ENCODE peak calls at places on chromosomes 3 and 15, in eight cellular contexts. R is AG04450; B is effector memory CD4-positive, alpha-beta T cell; V is uterus; U is thoracic aorta; C is heart left ventricle; F is hepatocyte; J is CD8-positive, alpha-beta memory T cell. D is an unnamed sample. For H3K9me3, the result is how much of the 10 kb centered on the place peaks cover.

GRCh38 chr3:100159564-100160153 is 45.4 kb upstream of the FILIP1L start:
- DNase-seq in J (no peak), R (peak), V (no peak), C (no peak), U (no peak), F (no peak), B (no peak), D (no peak)

GRCh38 chr3:9036327-9037112 is 73.2 kb upstream of the RAD18 start:
- DNase-seq in V (peak), J (no peak), B (no peak), F (peak), R (peak), C (peak), U (peak), D (no peak)

GRCh38 chr3:105653161-105653560 is 215.7 kb downstream of the CBLB start:
- DNase-seq in U (no peak), V (no peak), C (no peak), J (no peak), R (no peak), B (no peak), F (no peak), D (no peak)

GRCh38 chr15:32683231-32683630 is 34.6 kb upstream of the GREM1 start:
- DNase-seq in F (no peak), U (no peak), B (no peak), V (no peak), R (no peak), C (no peak), J (no peak), D (no peak)

GRCh38 chr15:28080386-28080785 is 18.7 kb downstream of the OCA2 start:
- DNase-seq in V (no peak), B (no peak), C (no peak), U (no peak), F (no peak), R (no peak), J (no peak), D (no peak)

GRCh38 chr3:32934150-32934742 is 17.2 kb upstream of the CCR4 start:
- DNase-seq in R (no peak), F (peak), V (no peak), C (no peak), U (no peak), J (no peak), B (no peak), D (no peak)

GRCh38 chr3:169771651-169772529 is 1.3 kb upstream of the MYNN start:
- DNase-seq in B (peak), C (no peak), U (no peak), R (peak), J (peak), V (peak), F (peak), D (no peak)

GRCh38 chr15:40105517-40106202 is 3.0 kb downstream of the BMF start:
- DNase-seq in U (no peak), R (no peak), J (no peak), V (no peak), F (no peak), B (peak), C (no peak), D (no peak)

GRCh38 chr3:135891121-135891520 is 74.4 kb upstream of the PPP2R3A start:
- DNase-seq in U (no peak), B (no peak), J (no peak), F (no peak), R (no peak), C (no peak), V (no peak), D (no peak)

GRCh38 chr3:167066977-167067843 is 312.9 kb downstream of the ZBBX start:
- DNase-seq in V (no peak), R (no peak), B (no peak), F (peak), J (no peak), C (no peak), U (no peak), D (no peak)

GRCh38 chr15:78617131-78617915 is 3.5 kb downstream of the CHRNA3 start:
- DNase-seq in C (no peak), J (no peak), U (no peak), R (no peak), F (peak), B (no peak), V (no peak), D (no peak)

GRCh38 chr15:71337197-71337845 is 222.1 kb downstream of the THSD4 start:
- DNase-seq in B (no peak), C (no peak), U (no peak), J (no peak), F (peak), V (no peak), R (no peak), D (no peak)

GRCh38 chr3:4985330-4986174 is 6.3 kb downstream of the BHLHE40 start:
- DNase-seq in J (no peak), C (no peak), V (no peak), B (no peak), F (peak), U (no peak), R (no peak), D (no peak)

GRCh38 chr3:50202353-50203112 is 2.5 kb upstream of the SLC38A3 start:
- DNase-seq in C (no peak), U (no peak), J (no peak), F (no peak), R (no peak), B (no peak), V (no peak), D (no peak)

GRCh38 chr3:13578246-13578645 is 29.3 kb downstream of the FBLN2 start:
- DNase-seq in B (no peak), V (no peak), C (no peak), F (no peak), J (no peak), U (no peak), R (no peak), D (no peak)

GRCh38 chr3:134309987-134310700 is 59.5 kb upstream of the RYK start:
- DNase-seq in R (no peak), F (peak), J (no peak), V (no peak), C (no peak), B (no peak), U (no peak), D (no peak)

GRCh38 chr3:164779816-164780215 is 298.5 kb downstream of the SI start:
- DNase-seq in U (no peak), C (no peak), J (no peak), V (no peak), R (no peak), F (no peak), B (no peak), D (no peak)

GRCh38 chr3:140432176-140432753 is 245.6 kb upstream of the TRIM42 start:
- DNase-seq in F (no peak), V (no peak), C (no peak), B (no peak), R (no peak), U (no peak), J (no peak), D (no peak)

GRCh38 chr3:116444819-116445290 is 432 bp downstream of the LSAMP start:
- DNase-seq in V (no peak), F (peak), C (no peak), R (no peak), B (no peak), U (no peak), J (no peak), D (no peak)

GRCh38 chr3:106943071-106943470 is 434.2 kb upstream of the CCDC54 start:
- DNase-seq in R (no peak), C (no peak), U (no peak), F (no peak), B (no peak), V (no peak), J (no peak), D (no peak)

GRCh38 chr3:102447272-102447671 is 12.5 kb downstream of the ZPLD1 start:
- DNase-seq in F (no peak), J (no peak), U (no peak), V (no peak), B (no peak), C (no peak), R (no peak), D (no peak)

GRCh38 chr3:123635220-123635619 is 50.4 kb upstream of the HACD2 start:
- DNase-seq in R (no peak), J (no peak), F (no peak), V (no peak), B (no peak), C (no peak), U (no peak), D (peak)

GRCh38 chr3:123633530-123633929 is 48.7 kb upstream of the HACD2 start:
- DNase-seq in B (no peak), U (no peak), J (no peak), F (no peak), R (no peak), V (no peak), C (no peak), D (no peak)

GRCh38 chr3:123636431-123636841 is 51.6 kb upstream of the HACD2 start:
- DNase-seq in B (no peak), J (no peak), F (peak), C (no peak), U (no peak), V (no peak), R (no peak), D (no peak)

GRCh38 chr3:123635717-123636116 is 50.9 kb upstream of the HACD2 start:
- DNase-seq in U (no peak), J (no peak), R (no peak), C (no peak), B (no peak), V (no peak), F (no peak), D (peak)

DNA sequence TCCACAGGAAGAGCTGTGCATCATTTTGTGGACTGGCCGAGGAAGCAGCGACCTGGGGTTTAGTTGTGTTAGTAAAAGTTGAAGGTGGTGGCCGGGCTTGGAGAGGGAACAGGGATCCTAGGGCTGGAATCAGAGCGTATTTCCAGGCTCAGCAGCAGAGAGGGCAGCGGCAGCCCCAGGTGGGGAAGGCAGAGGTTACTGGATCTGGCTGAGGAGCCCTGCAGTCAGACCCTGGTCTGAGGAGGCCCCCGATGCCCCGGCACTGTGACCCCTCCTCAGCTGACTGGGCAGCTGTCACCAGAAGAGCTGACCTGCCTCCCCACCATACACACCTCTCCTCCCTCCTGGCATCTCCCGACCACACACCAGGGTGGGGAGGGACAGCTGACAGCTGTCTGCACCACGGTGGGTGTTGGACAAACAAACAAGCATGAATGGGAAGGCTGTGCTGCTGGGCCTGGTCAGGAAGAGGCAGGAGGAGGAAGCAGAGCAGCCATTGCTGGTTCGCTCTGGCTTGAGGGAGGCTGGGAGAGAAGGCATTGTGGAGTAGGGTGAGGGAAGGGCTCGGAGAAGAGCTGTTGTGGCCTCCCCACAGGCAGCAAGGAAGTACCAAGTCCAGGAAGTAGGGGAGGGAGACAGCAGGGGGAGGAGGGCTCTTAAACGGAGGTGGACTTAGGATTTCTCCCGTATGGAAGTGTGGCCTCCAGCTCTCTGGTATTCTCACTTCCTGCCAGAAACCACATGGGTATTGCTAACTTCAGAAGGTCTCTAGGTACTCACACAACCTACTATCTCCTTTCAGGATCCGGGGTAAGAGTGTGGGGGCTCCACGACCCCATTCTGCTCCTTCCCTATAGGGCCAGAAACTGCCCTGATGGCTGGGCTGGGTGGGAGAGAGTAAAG is 49.5 kb upstream of the HACD2 start:
- DNase-seq in R (no peak), C (no peak), F (no peak), J (no peak), U (no peak), V (no peak), B (no peak), D (no peak)
- H3K27ac ChIP-seq in R (peak), C (no peak), F (no peak), J (no peak), U (peak), V (peak), B (no peak), D (peak)

DNA sequence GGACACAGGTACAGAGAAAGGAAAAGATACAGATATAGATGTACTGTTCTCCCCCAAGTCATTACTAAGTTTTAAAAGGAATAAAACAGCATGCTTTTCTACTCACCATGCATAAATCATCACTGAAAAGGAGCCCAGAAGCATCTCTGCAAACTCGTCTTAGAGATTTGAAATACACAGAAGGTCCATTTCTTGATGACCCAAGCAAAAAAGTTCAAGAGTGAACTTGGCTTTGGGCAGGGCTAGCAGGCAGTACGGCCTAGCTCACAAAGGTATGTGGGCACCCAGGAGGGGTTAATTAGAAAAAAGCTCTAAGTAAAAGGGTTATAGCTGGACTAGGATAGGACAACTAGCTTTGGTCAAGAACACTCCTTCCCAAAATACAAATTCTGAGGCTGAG is 495.6 kb downstream of the NTRK3 start:
- DNase-seq in F (no peak), V (no peak), R (no peak), B (no peak), U (no peak), J (no peak), C (no peak), D (no peak)
- H3K9me3 ChIP-seq in F (under half), V (under half), R (under half), B (under half), U (under half), J (under half), C (under half), D (under half)

DNA sequence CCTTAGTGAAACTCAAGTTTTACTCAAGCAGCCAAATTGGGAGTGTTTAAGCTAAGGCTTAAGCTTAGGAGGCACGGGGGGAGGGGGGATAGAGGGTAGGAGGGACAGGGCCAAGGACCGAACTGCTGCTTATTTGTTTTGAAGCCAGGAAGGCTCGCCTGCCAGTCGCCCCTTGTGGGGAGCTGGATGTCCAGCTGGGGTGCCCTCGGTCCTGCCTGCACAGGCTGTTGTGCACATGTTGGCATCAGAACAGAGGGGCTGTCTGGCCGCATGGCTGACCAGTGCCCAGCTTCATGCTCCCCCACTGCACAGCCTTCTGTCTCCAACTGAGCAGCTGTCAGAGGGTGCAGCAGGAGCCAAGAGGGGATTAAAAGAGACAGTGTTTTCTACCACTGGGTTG is 53.4 kb downstream of the BOC start:
- DNase-seq in R (no peak), F (no peak), U (no peak), B (no peak), C (no peak), J (no peak), V (no peak), D (no peak)
- H3K4me3 ChIP-seq in R (no peak), F (no peak), U (no peak), B (no peak), C (no peak), J (no peak), V (no peak), D (no peak)

DNA sequence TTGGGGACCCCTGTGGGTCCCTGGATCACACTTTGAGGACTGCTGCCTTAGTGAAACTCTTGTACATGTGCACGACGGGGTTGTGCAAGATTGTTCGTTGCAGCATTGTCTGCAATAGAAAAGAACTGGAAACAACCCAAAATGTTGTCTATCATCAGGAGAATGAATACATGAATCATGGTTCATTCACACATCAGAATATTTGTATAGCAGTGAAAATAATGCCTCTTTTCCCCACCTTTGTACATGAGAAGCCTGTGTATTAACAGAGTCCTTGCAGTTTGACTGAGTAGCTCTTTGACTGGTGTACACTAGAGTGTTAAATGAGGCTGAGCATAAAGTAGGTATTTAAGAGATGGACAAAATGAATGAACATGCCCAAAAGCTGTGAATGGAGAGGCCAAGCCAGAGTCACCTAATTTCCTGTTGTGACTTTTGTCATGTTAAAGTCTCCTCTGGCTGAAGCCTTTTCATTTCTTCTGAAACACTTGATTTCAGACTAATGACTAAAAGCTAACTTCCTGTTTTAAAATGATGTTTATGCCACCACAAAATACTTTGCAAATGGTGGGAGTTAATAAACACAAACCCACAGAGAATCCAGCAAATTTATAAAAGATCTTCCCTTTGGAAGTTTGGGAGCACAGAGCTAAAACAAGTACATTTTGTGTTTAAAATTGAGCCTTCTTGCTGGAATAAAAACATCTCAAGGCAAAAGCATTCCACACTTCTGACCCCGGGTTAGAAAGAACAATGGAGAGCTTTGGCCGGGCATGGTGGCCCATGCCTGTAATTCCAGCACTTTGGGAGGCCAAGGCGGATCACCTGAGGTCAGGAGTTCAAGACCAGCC is 20.6 kb upstream of the USP3 start:
- DNase-seq in R (no peak), B (no peak), V (no peak), U (no peak), F (no peak), C (no peak), J (no peak), D (no peak)
- H3K27ac ChIP-seq in R (no peak), B (peak), V (no peak), U (no peak), F (no peak), C (no peak), J (no peak), D (no peak)

GRCh38 chr15:25246641-25247417 is 192.0 kb downstream of the UBE3A start:
- DNase-seq in F (no peak), V (peak), B (no peak), J (no peak), R (no peak), C (peak), U (no peak), D (peak)

GRCh38 chr15:25242957-25243799 is 195.6 kb downstream of the UBE3A start:
- DNase-seq in U (no peak), R (no peak), F (no peak), B (no peak), V (peak), C (peak), J (no peak), D (peak)

GRCh38 chr15:25245801-25246622 is 192.8 kb downstream of the UBE3A start:
- DNase-seq in F (no peak), C (peak), B (no peak), V (peak), U (no peak), J (no peak), R (no peak), D (no peak)

GRCh38 chr15:25243800-25244097 is 195.1 kb downstream of the UBE3A start:
- DNase-seq in J (no peak), R (no peak), F (no peak), U (no peak), C (peak), B (no peak), V (no peak), D (no peak)

DNA sequence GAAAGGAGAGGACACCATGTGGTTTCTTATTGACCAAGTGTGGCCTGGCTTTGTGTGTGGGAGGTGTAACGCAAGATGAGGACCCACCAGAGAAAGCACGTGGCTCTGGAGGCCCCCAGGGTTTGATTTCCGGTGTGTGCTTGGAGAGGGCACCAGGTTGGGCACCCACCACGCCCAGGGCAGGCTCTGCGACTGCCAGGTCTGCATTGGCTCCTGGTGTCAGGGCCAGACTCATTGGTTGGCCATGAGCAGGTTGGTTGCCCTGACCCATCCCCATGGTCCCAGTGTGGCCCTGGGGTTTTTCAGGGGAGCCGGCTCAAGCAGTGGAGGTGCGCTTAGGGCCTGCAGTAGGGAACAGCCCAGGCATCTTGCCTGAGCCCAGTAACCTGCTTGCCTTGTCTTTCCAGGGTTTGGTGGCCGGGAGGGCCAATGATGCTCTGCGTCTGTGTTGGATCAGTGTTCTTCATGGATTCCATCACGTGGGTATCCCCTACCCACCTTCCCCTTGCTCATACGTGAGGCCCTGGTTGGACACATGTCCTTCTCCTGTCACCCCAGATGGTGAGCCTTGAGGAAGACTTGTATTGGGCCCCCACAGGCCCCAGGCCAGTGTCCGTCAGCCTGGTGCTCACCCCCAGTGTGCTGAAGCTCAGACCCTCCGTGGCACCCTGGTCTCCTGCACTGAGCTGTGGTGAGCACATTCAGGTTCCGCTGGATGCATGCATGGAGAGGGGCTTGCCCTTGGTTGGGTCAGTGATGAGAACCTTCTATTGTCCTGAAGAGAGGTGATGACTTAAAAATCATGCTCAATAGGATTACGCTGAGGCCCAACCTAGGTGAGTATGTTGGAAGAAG is 193.9 kb downstream of the UBE3A start:
- DNase-seq in J (no peak), C (peak), R (no peak), B (no peak), V (no peak), U (no peak), F (no peak), D (peak)
- H3K9me3 ChIP-seq in J (under half), C (under half), R (half or more), B (under half), V (under half), U (under half), F (under half), D (under half)

GRCh38 chr15:65355173-65355982 is 22.4 kb downstream of the IGDCC3 start:
- DNase-seq in J (no peak), U (no peak), B (no peak), V (no peak), F (peak), R (no peak), C (no peak), D (no peak)
- H3K4me3 ChIP-seq in J (no peak), U (peak), B (peak), V (peak), F (peak), R (peak), C (peak), D (peak)

GRCh38 chr15:57486807-57487206 is 104.9 kb upstream of the MYZAP start:
- DNase-seq in B (no peak), R (no peak), U (no peak), J (no peak), C (no peak), V (no peak), F (no peak), D (no peak)
- H3K27ac ChIP-seq in B (no peak), R (no peak), U (no peak), J (no peak), C (no peak), V (no peak), F (no peak), D (no peak)